ENCODE peak calls at places on chromosomes 16 and 17, in nine cellular contexts. One of them, this sample, is unnamed.

GRCh38 chr16:56744996-56745640 is 15.2 kb downstream of the NUP93 start:
- DNase-seq in NCI-H460: no peak
- DNase-seq in activated T-helper 2 cell treated with anti-CD3 and anti-CD28 coated beads, Interferon-gamma antibody, Interleukin-2, Interleukin-4, amounts not matched to agents 10 μg/mL and 5 μg/mL and 100 μg/mL, durations not matched to agents 14 hours and 24 hours and 36 hours: no peak
- DNase-seq in HEK293T: no peak
- DNase-seq in effector CD4-positive, alpha-beta T cell: no peak
- DNase-seq in activated CD4-positive, alpha-beta T cell treated with anti-CD3 and anti-CD28 coated beads, Interleukin-2, amount 10 ng/mL, durations not matched to agents 7 days and 5 days: no peak
- DNase-seq in neural progenitor cell: peak; percentile 34
- DNase-seq in NCI-H2029 treated with DMSO at 0.1 percent for 48 hours: no peak
- DNase-seq in cardiac muscle cell: no peak
- DNase-seq in this sample: no peak

GRCh38 chr17:45902892-45903346 is 8.6 kb downstream of the MAPT start:
- DNase-seq in NCI-H460: no peak
- DNase-seq in neural progenitor cell: no peak
- DNase-seq in activated CD4-positive, alpha-beta T cell treated with anti-CD3 and anti-CD28 coated beads, Interleukin-2, amount 10 ng/mL, durations not matched to agents 7 days and 5 days: no peak
- DNase-seq in activated T-helper 2 cell treated with anti-CD3 and anti-CD28 coated beads, Interferon-gamma antibody, Interleukin-2, Interleukin-4, amounts not matched to agents 10 μg/mL and 5 μg/mL and 100 μg/mL, durations not matched to agents 14 hours and 24 hours and 36 hours: no peak
- DNase-seq in effector CD4-positive, alpha-beta T cell: no peak
- DNase-seq in cardiac muscle cell: no peak
- DNase-seq in NCI-H2029 treated with DMSO at 0.1 percent for 48 hours: peak; percentile 82
- DNase-seq in HEK293T: no peak
- DNase-seq in this sample: no peak

GRCh38 chr16:12340151-12340733 is 363.7 kb downstream of the SNX29 start:
- DNase-seq in NCI-H460: peak; percentile 2
- DNase-seq in HEK293T: peak; percentile 32
- DNase-seq in effector CD4-positive, alpha-beta T cell: no peak
- DNase-seq in neural progenitor cell: peak; percentile 64
- DNase-seq in activated T-helper 2 cell treated with anti-CD3 and anti-CD28 coated beads, Interferon-gamma antibody, Interleukin-2, Interleukin-4, amounts not matched to agents 10 μg/mL and 5 μg/mL and 100 μg/mL, durations not matched to agents 14 hours and 24 hours and 36 hours: no peak
- DNase-seq in NCI-H2029 treated with DMSO at 0.1 percent for 48 hours: peak; percentile 55
- DNase-seq in activated CD4-positive, alpha-beta T cell treated with anti-CD3 and anti-CD28 coated beads, Interleukin-2, amount 10 ng/mL, durations not matched to agents 7 days and 5 days: peak; percentile 35
- DNase-seq in cardiac muscle cell: peak; percentile 21
- DNase-seq in this sample: peak; percentile 73

GRCh38 chr17:66829883-66830282 is 5.0 kb upstream of the CACNG5 start:
- DNase-seq in neural progenitor cell: peak; percentile 61
- DNase-seq in activated T-helper 2 cell treated with anti-CD3 and anti-CD28 coated beads, Interferon-gamma antibody, Interleukin-2, Interleukin-4, amounts not matched to agents 10 μg/mL and 5 μg/mL and 100 μg/mL, durations not matched to agents 14 hours and 24 hours and 36 hours: no peak
- DNase-seq in HEK293T: no peak
- DNase-seq in NCI-H460: no peak
- DNase-seq in cardiac muscle cell: no peak
- DNase-seq in activated CD4-positive, alpha-beta T cell treated with anti-CD3 and anti-CD28 coated beads, Interleukin-2, amount 10 ng/mL, durations not matched to agents 7 days and 5 days: no peak
- DNase-seq in effector CD4-positive, alpha-beta T cell: no peak
- DNase-seq in NCI-H2029 treated with DMSO at 0.1 percent for 48 hours: no peak
- DNase-seq in this sample: no peak

GRCh38 chr16:9437115-9437514 is 345.7 kb downstream of the HAPSTR1 start:
- DNase-seq in effector CD4-positive, alpha-beta T cell: no peak
- DNase-seq in cardiac muscle cell: no peak
- DNase-seq in NCI-H2029 treated with DMSO at 0.1 percent for 48 hours: no peak
- DNase-seq in NCI-H460: peak; percentile 4
- DNase-seq in activated T-helper 2 cell treated with anti-CD3 and anti-CD28 coated beads, Interferon-gamma antibody, Interleukin-2, Interleukin-4, amounts not matched to agents 10 μg/mL and 5 μg/mL and 100 μg/mL, durations not matched to agents 14 hours and 24 hours and 36 hours: no peak
- DNase-seq in activated CD4-positive, alpha-beta T cell treated with anti-CD3 and anti-CD28 coated beads, Interleukin-2, amount 10 ng/mL, durations not matched to agents 7 days and 5 days: no peak
- DNase-seq in HEK293T: no peak
- DNase-seq in neural progenitor cell: peak; percentile 43
- DNase-seq in this sample: no peak

GRCh38 chr16:20307240-20307671 is 20.1 kb downstream of the GP2 start:
- DNase-seq in HEK293T: no peak
- DNase-seq in NCI-H2029 treated with DMSO at 0.1 percent for 48 hours: no peak
- DNase-seq in cardiac muscle cell: no peak
- DNase-seq in neural progenitor cell: no peak
- DNase-seq in effector CD4-positive, alpha-beta T cell: no peak
- DNase-seq in activated CD4-positive, alpha-beta T cell treated with anti-CD3 and anti-CD28 coated beads, Interleukin-2, amount 10 ng/mL, durations not matched to agents 7 days and 5 days: no peak
- DNase-seq in activated T-helper 2 cell treated with anti-CD3 and anti-CD28 coated beads, Interferon-gamma antibody, Interleukin-2, Interleukin-4, amounts not matched to agents 10 μg/mL and 5 μg/mL and 100 μg/mL, durations not matched to agents 14 hours and 24 hours and 36 hours: no peak
- DNase-seq in NCI-H460: no peak
- DNase-seq in this sample: no peak

GRCh38 chr16:56479469-56479868 is 28.1 kb downstream of the OGFOD1 start:
- DNase-seq in activated CD4-positive, alpha-beta T cell treated with anti-CD3 and anti-CD28 coated beads, Interleukin-2, amount 10 ng/mL, durations not matched to agents 7 days and 5 days: no peak
- DNase-seq in neural progenitor cell: no peak
- DNase-seq in effector CD4-positive, alpha-beta T cell: no peak
- DNase-seq in NCI-H2029 treated with DMSO at 0.1 percent for 48 hours: no peak
- DNase-seq in cardiac muscle cell: no peak
- DNase-seq in NCI-H460: no peak
- DNase-seq in activated T-helper 2 cell treated with anti-CD3 and anti-CD28 coated beads, Interferon-gamma antibody, Interleukin-2, Interleukin-4, amounts not matched to agents 10 μg/mL and 5 μg/mL and 100 μg/mL, durations not matched to agents 14 hours and 24 hours and 36 hours: no peak
- DNase-seq in HEK293T: no peak
- DNase-seq in this sample: no peak

GRCh38 chr16:28534542-28535373 is 4.0 kb downstream of the NUPR1 start:
- DNase-seq in activated T-helper 2 cell treated with anti-CD3 and anti-CD28 coated beads, Interferon-gamma antibody, Interleukin-2, Interleukin-4, amounts not matched to agents 10 μg/mL and 5 μg/mL and 100 μg/mL, durations not matched to agents 14 hours and 24 hours and 36 hours: no peak
- DNase-seq in NCI-H460: no peak
- DNase-seq in activated CD4-positive, alpha-beta T cell treated with anti-CD3 and anti-CD28 coated beads, Interleukin-2, amount 10 ng/mL, durations not matched to agents 7 days and 5 days: no peak
- DNase-seq in neural progenitor cell: no peak
- DNase-seq in HEK293T: no peak
- DNase-seq in cardiac muscle cell: peak; percentile 80
- DNase-seq in effector CD4-positive, alpha-beta T cell: no peak
- DNase-seq in NCI-H2029 treated with DMSO at 0.1 percent for 48 hours: no peak
- DNase-seq in this sample: no peak

GRCh38 chr16:2063861-2064260 is 16.1 kb downstream of the TSC2 start:
- DNase-seq in NCI-H2029 treated with DMSO at 0.1 percent for 48 hours: no peak
- DNase-seq in activated T-helper 2 cell treated with anti-CD3 and anti-CD28 coated beads, Interferon-gamma antibody, Interleukin-2, Interleukin-4, amounts not matched to agents 10 μg/mL and 5 μg/mL and 100 μg/mL, durations not matched to agents 14 hours and 24 hours and 36 hours: no peak
- DNase-seq in cardiac muscle cell: no peak
- DNase-seq in NCI-H460: no peak
- DNase-seq in HEK293T: no peak
- DNase-seq in neural progenitor cell: no peak
- DNase-seq in effector CD4-positive, alpha-beta T cell: no peak
- DNase-seq in activated CD4-positive, alpha-beta T cell treated with anti-CD3 and anti-CD28 coated beads, Interleukin-2, amount 10 ng/mL, durations not matched to agents 7 days and 5 days: no peak
- DNase-seq in this sample: no peak

GRCh38 chr16:74738134-74738541 is 36.5 kb downstream of the FA2H start:
- DNase-seq in effector CD4-positive, alpha-beta T cell: no peak
- DNase-seq in HEK293T: no peak
- DNase-seq in NCI-H2029 treated with DMSO at 0.1 percent for 48 hours: no peak
- DNase-seq in cardiac muscle cell: no peak
- DNase-seq in activated CD4-positive, alpha-beta T cell treated with anti-CD3 and anti-CD28 coated beads, Interleukin-2, amount 10 ng/mL, durations not matched to agents 7 days and 5 days: no peak
- DNase-seq in neural progenitor cell: peak; percentile 34
- DNase-seq in NCI-H460: no peak
- DNase-seq in activated T-helper 2 cell treated with anti-CD3 and anti-CD28 coated beads, Interferon-gamma antibody, Interleukin-2, Interleukin-4, amounts not matched to agents 10 μg/mL and 5 μg/mL and 100 μg/mL, durations not matched to agents 14 hours and 24 hours and 36 hours: no peak
- DNase-seq in this sample: peak; percentile 25

GRCh38 chr17:7854078-7854777 is 638 bp upstream of the TMEM88 start:
- DNase-seq in activated T-helper 2 cell treated with anti-CD3 and anti-CD28 coated beads, Interferon-gamma antibody, Interleukin-2, Interleukin-4, amounts not matched to agents 10 μg/mL and 5 μg/mL and 100 μg/mL, durations not matched to agents 14 hours and 24 hours and 36 hours: no peak
- DNase-seq in effector CD4-positive, alpha-beta T cell: no peak
- DNase-seq in NCI-H460: no peak
- DNase-seq in HEK293T: no peak
- DNase-seq in cardiac muscle cell: no peak
- DNase-seq in activated CD4-positive, alpha-beta T cell treated with anti-CD3 and anti-CD28 coated beads, Interleukin-2, amount 10 ng/mL, durations not matched to agents 7 days and 5 days: no peak
- DNase-seq in NCI-H2029 treated with DMSO at 0.1 percent for 48 hours: no peak
- DNase-seq in neural progenitor cell: peak; percentile 59
- DNase-seq in this sample: no peak

GRCh38 chr16:79876332-79876730 is 275.8 kb upstream of the MAF start:
- DNase-seq in NCI-H2029 treated with DMSO at 0.1 percent for 48 hours: no peak
- DNase-seq in NCI-H460: no peak
- DNase-seq in activated CD4-positive, alpha-beta T cell treated with anti-CD3 and anti-CD28 coated beads, Interleukin-2, amount 10 ng/mL, durations not matched to agents 7 days and 5 days: no peak
- DNase-seq in neural progenitor cell: no peak
- DNase-seq in effector CD4-positive, alpha-beta T cell: no peak
- DNase-seq in cardiac muscle cell: no peak
- DNase-seq in HEK293T: no peak
- DNase-seq in activated T-helper 2 cell treated with anti-CD3 and anti-CD28 coated beads, Interferon-gamma antibody, Interleukin-2, Interleukin-4, amounts not matched to agents 10 μg/mL and 5 μg/mL and 100 μg/mL, durations not matched to agents 14 hours and 24 hours and 36 hours: no peak
- DNase-seq in this sample: no peak

GRCh38 chr17:81424613-81425017 is 29.4 kb downstream of the BAHCC1 start:
- DNase-seq in HEK293T: no peak
- DNase-seq in neural progenitor cell: no peak
- DNase-seq in cardiac muscle cell: no peak
- DNase-seq in activated CD4-positive, alpha-beta T cell treated with anti-CD3 and anti-CD28 coated beads, Interleukin-2, amount 10 ng/mL, durations not matched to agents 7 days and 5 days: no peak
- DNase-seq in activated T-helper 2 cell treated with anti-CD3 and anti-CD28 coated beads, Interferon-gamma antibody, Interleukin-2, Interleukin-4, amounts not matched to agents 10 μg/mL and 5 μg/mL and 100 μg/mL, durations not matched to agents 14 hours and 24 hours and 36 hours: no peak
- DNase-seq in NCI-H2029 treated with DMSO at 0.1 percent for 48 hours: no peak
- DNase-seq in NCI-H460: no peak
- DNase-seq in effector CD4-positive, alpha-beta T cell: no peak
- DNase-seq in this sample: no peak

GRCh38 chr16:15849209-15849981 is 7.4 kb downstream of the MYH11 start:
- DNase-seq in activated CD4-positive, alpha-beta T cell treated with anti-CD3 and anti-CD28 coated beads, Interleukin-2, amount 10 ng/mL, durations not matched to agents 7 days and 5 days: no peak
- DNase-seq in effector CD4-positive, alpha-beta T cell: no peak
- DNase-seq in cardiac muscle cell: no peak
- DNase-seq in NCI-H2029 treated with DMSO at 0.1 percent for 48 hours: no peak
- DNase-seq in activated T-helper 2 cell treated with anti-CD3 and anti-CD28 coated beads, Interferon-gamma antibody, Interleukin-2, Interleukin-4, amounts not matched to agents 10 μg/mL and 5 μg/mL and 100 μg/mL, durations not matched to agents 14 hours and 24 hours and 36 hours: no peak
- DNase-seq in NCI-H460: no peak
- DNase-seq in neural progenitor cell: no peak
- DNase-seq in HEK293T: no peak
- DNase-seq in this sample: no peak

GRCh38 chr16:53501216-53501859 is 1.7 kb downstream of the AKTIP start:
- DNase-seq in activated T-helper 2 cell treated with anti-CD3 and anti-CD28 coated beads, Interferon-gamma antibody, Interleukin-2, Interleukin-4, amounts not matched to agents 10 μg/mL and 5 μg/mL and 100 μg/mL, durations not matched to agents 14 hours and 24 hours and 36 hours: no peak
- DNase-seq in NCI-H460: no peak
- DNase-seq in effector CD4-positive, alpha-beta T cell: no peak
- DNase-seq in neural progenitor cell: no peak
- DNase-seq in HEK293T: no peak
- DNase-seq in NCI-H2029 treated with DMSO at 0.1 percent for 48 hours: no peak
- DNase-seq in activated CD4-positive, alpha-beta T cell treated with anti-CD3 and anti-CD28 coated beads, Interleukin-2, amount 10 ng/mL, durations not matched to agents 7 days and 5 days: no peak
- DNase-seq in cardiac muscle cell: no peak
- DNase-seq in this sample: no peak

GRCh38 chr17:37405955-37406634 is 541 bp downstream of the ACACA start:
- DNase-seq in effector CD4-positive, alpha-beta T cell: no peak
- DNase-seq in activated T-helper 2 cell treated with anti-CD3 and anti-CD28 coated beads, Interferon-gamma antibody, Interleukin-2, Interleukin-4, amounts not matched to agents 10 μg/mL and 5 μg/mL and 100 μg/mL, durations not matched to agents 14 hours and 24 hours and 36 hours: no peak
- DNase-seq in activated CD4-positive, alpha-beta T cell treated with anti-CD3 and anti-CD28 coated beads, Interleukin-2, amount 10 ng/mL, durations not matched to agents 7 days and 5 days: no peak
- DNase-seq in NCI-H460: no peak
- DNase-seq in NCI-H2029 treated with DMSO at 0.1 percent for 48 hours: no peak
- DNase-seq in cardiac muscle cell: peak; percentile 6
- DNase-seq in neural progenitor cell: no peak
- DNase-seq in HEK293T: no peak
- DNase-seq in this sample: no peak

This sample was measured in IMR-90.